ENCODE peak calls at places on chromosomes 6 and 20, in four cellular contexts. One of them, this sample, is unnamed.

GRCh38 chr6:15628499-15629131 is 34.2 kb downstream of the DTNBP1 start:
- DNase-seq in HCT116: no peak
- DNase-seq in ovary: no peak
- DNase-seq in gastrocnemius medialis: no peak
- DNase-seq in this sample: no peak

GRCh38 chr6:81792826-81793225 is 40.3 kb upstream of the TENT5A start:
- DNase-seq in HCT116: no peak
- DNase-seq in gastrocnemius medialis: no peak
- DNase-seq in ovary: no peak
- DNase-seq in this sample: no peak

GRCh38 chr6:2763345-2763841 is 1.8 kb upstream of the WRNIP1 start:
- DNase-seq in ovary: peak; percentile 60
- DNase-seq in gastrocnemius medialis: no peak
- DNase-seq in HCT116: no peak
- DNase-seq in this sample: peak; percentile 61

GRCh38 chr20:64203037-64203777 is 39.0 kb downstream of the MYT1 start:
- DNase-seq in ovary: no peak
- DNase-seq in HCT116: no peak
- DNase-seq in gastrocnemius medialis: no peak
- DNase-seq in this sample: no peak

GRCh38 chr20:9478801-9479200 is 35.6 kb upstream of the LAMP5 start:
- DNase-seq in ovary: no peak
- DNase-seq in HCT116: no peak
- DNase-seq in gastrocnemius medialis: no peak
- DNase-seq in this sample: no peak

GRCh38 chr6:133817460-133818047 is 71.4 kb upstream of the TCF21 start:
- DNase-seq in gastrocnemius medialis: no peak
- DNase-seq in ovary: peak; percentile 46
- DNase-seq in HCT116: peak; percentile 8
- DNase-seq in this sample: peak; percentile 33

GRCh38 chr20:1898496-1899168 is 3.4 kb downstream of the SIRPA start:
- DNase-seq in gastrocnemius medialis: no peak
- DNase-seq in ovary: no peak
- DNase-seq in HCT116: no peak
- DNase-seq in this sample: no peak

GRCh38 chr6:89270951-89271721 is 44.0 kb downstream of the GABRR2 start:
- DNase-seq in ovary: no peak
- DNase-seq in gastrocnemius medialis: no peak
- DNase-seq in HCT116: no peak
- DNase-seq in this sample: peak; percentile 45

GRCh38 chr6:68642977-68643376 is 7.9 kb downstream of the ADGRB3 start:
- DNase-seq in ovary: no peak
- DNase-seq in HCT116: no peak
- DNase-seq in gastrocnemius medialis: no peak
- DNase-seq in this sample: no peak

GRCh38 chr6:19325335-19325789 is 511.8 kb upstream of the ID4 start:
- DNase-seq in ovary: no peak
- DNase-seq in HCT116: no peak
- DNase-seq in gastrocnemius medialis: no peak
- DNase-seq in this sample: no peak

GRCh38 chr6:30184417-30185031 is 21.2 kb downstream of the TRIM15 start:
- DNase-seq in HCT116: no peak
- DNase-seq in gastrocnemius medialis: no peak
- DNase-seq in ovary: no peak
- DNase-seq in this sample: no peak

GRCh38 chr20:39534846-39535245 is 572.7 kb downstream of the DHX35 start:
- DNase-seq in gastrocnemius medialis: no peak
- DNase-seq in HCT116: no peak
- DNase-seq in ovary: no peak
- DNase-seq in this sample: no peak

GRCh38 chr6:122297010-122297409 is 102.4 kb upstream of the HSF2 start:
- DNase-seq in HCT116: no peak
- DNase-seq in ovary: no peak
- DNase-seq in gastrocnemius medialis: no peak
- DNase-seq in this sample: no peak

GRCh38 chr20:37387519-37388269 is 41.8 kb downstream of the SRC start:
- DNase-seq in gastrocnemius medialis: no peak
- DNase-seq in HCT116: no peak
- DNase-seq in ovary: no peak
- DNase-seq in this sample: peak; percentile 12

GRCh38 chr6:159444073-159444472 is 249.0 kb downstream of the SOD2 start:
- DNase-seq in ovary: no peak
- DNase-seq in gastrocnemius medialis: no peak
- DNase-seq in HCT116: no peak
- DNase-seq in this sample: no peak

GRCh38 chr6:56335733-56336132 is 88.4 kb upstream of the COL21A1 start:
- DNase-seq in HCT116: peak; percentile 59
- DNase-seq in gastrocnemius medialis: no peak
- DNase-seq in ovary: no peak
- DNase-seq in this sample: no peak

GRCh38 chr6:107641500-107641931 is 151.6 kb downstream of the SOBP start:
- DNase-seq in gastrocnemius medialis: no peak
- DNase-seq in ovary: no peak
- DNase-seq in HCT116: no peak
- DNase-seq in this sample: no peak

GRCh38 chr20:46018611-46019010 is 9.9 kb downstream of the MMP9 start:
- DNase-seq in ovary: no peak
- DNase-seq in HCT116: no peak
- DNase-seq in gastrocnemius medialis: no peak
- DNase-seq in this sample: no peak

GRCh38 chr6:11650297-11650696 is 112.7 kb downstream of the TMEM170B start:
- DNase-seq in ovary: no peak
- DNase-seq in gastrocnemius medialis: no peak
- DNase-seq in HCT116: no peak
- DNase-seq in this sample: peak; percentile 15

GRCh38 chr20:58721951-58722371 is 29.4 kb downstream of the NPEPL1 start:
- DNase-seq in HCT116: no peak
- DNase-seq in ovary: no peak
- DNase-seq in gastrocnemius medialis: peak; percentile 24
- DNase-seq in this sample: peak; percentile 64

GRCh38 chr6:64890609-64891008 is 816.4 kb downstream of the EYS start:
- DNase-seq in HCT116: no peak
- DNase-seq in ovary: no peak
- DNase-seq in gastrocnemius medialis: no peak
- DNase-seq in this sample: no peak

GRCh38 chr6:4909063-4909645 is 94.7 kb downstream of the RPP40 start:
- DNase-seq in gastrocnemius medialis: no peak
- DNase-seq in ovary: no peak
- DNase-seq in HCT116: no peak
- DNase-seq in this sample: no peak

GRCh38 chr6:12012566-12013367 is 655 bp downstream of the HIVEP1 start:
- DNase-seq in ovary: peak; percentile 74
- DNase-seq in gastrocnemius medialis: peak; percentile 36
- DNase-seq in HCT116: no peak
- DNase-seq in this sample: peak; percentile 74

GRCh38 chr6:30793521-30794194 is 49.3 kb upstream of the IER3 start:
- DNase-seq in gastrocnemius medialis: no peak
- DNase-seq in ovary: no peak
- DNase-seq in HCT116: no peak
- DNase-seq in this sample: no peak

GRCh38 chr20:31717478-31717946 is 5.2 kb downstream of the BCL2L1 start:
- DNase-seq in ovary: no peak
- DNase-seq in HCT116: no peak
- DNase-seq in gastrocnemius medialis: no peak
- DNase-seq in this sample: no peak

GRCh38 chr6:129031051-129031599 is 148.2 kb downstream of the LAMA2 start:
- DNase-seq in HCT116: no peak
- DNase-seq in gastrocnemius medialis: no peak
- DNase-seq in ovary: no peak
- DNase-seq in this sample: no peak

GRCh38 chr6:45724511-45724910 is 291.1 kb downstream of the CLIC5 start:
- DNase-seq in gastrocnemius medialis: no peak
- DNase-seq in HCT116: peak; percentile 26
- DNase-seq in ovary: peak; percentile 67
- DNase-seq in this sample: peak; percentile 65

GRCh38 chr6:19024737-19025136 is 637.6 kb downstream of the RNF144B start:
- DNase-seq in gastrocnemius medialis: no peak
- DNase-seq in ovary: no peak
- DNase-seq in HCT116: peak; percentile 54
- DNase-seq in this sample: peak; percentile 2

GRCh38 chr6:30042476-30042875 is 18.6 kb upstream of the POLR1H start:
- DNase-seq in HCT116: no peak
- DNase-seq in ovary: no peak
- DNase-seq in gastrocnemius medialis: no peak
- DNase-seq in this sample: no peak

GRCh38 chr20:36506253-36506652 is 35.1 kb upstream of the MYL9 start:
- DNase-seq in HCT116: no peak
- DNase-seq in ovary: peak; percentile 1
- DNase-seq in gastrocnemius medialis: no peak
- DNase-seq in this sample: no peak

GRCh38 chr6:95133578-95133977 is 443.8 kb upstream of the MANEA start:
- DNase-seq in gastrocnemius medialis: no peak
- DNase-seq in ovary: no peak
- DNase-seq in HCT116: peak; percentile 16
- DNase-seq in this sample: no peak

GRCh38 chr6:148037496-148037895 is 305.1 kb upstream of the SASH1 start:
- DNase-seq in ovary: no peak
- DNase-seq in gastrocnemius medialis: no peak
- DNase-seq in HCT116: no peak
- DNase-seq in this sample: no peak

GRCh38 chr20:19275038-19275629 is 62.7 kb downstream of the SLC24A3 start:
- DNase-seq in ovary: no peak
- DNase-seq in HCT116: no peak
- DNase-seq in gastrocnemius medialis: no peak
- DNase-seq in this sample: no peak

GRCh38 chr6:112470950-112471349 is 123.8 kb downstream of the RFPL4B start:
- DNase-seq in HCT116: no peak
- DNase-seq in ovary: no peak
- DNase-seq in gastrocnemius medialis: no peak
- DNase-seq in this sample: no peak

GRCh38 chr20:44176833-44177533 is 10.0 kb downstream of the JPH2 start:
- DNase-seq in HCT116: no peak
- DNase-seq in ovary: no peak
- DNase-seq in gastrocnemius medialis: peak; percentile 70
- DNase-seq in this sample: no peak
- H3K27ac ChIP-seq in HCT116: no peak overlapping the region
- H3K27ac ChIP-seq in ovary: no peak overlapping the region
- H3K27ac ChIP-seq in gastrocnemius medialis: peak overlapping the region; percentile 98
- H3K27ac ChIP-seq in this sample: no peak overlapping the region

GRCh38 chr6:868212-868611 is 175.3 kb upstream of the EXOC2 start:
- DNase-seq in gastrocnemius medialis: no peak
- DNase-seq in ovary: no peak
- DNase-seq in HCT116: no peak
- DNase-seq in this sample: no peak
- H3K27me3 ChIP-seq in gastrocnemius medialis: no peaks in the 10 kb centered on the region
- H3K27me3 ChIP-seq in ovary: no peaks in the 10 kb centered on the region
- H3K27me3 ChIP-seq in HCT116: no peaks in the 10 kb centered on the region
- H3K27me3 ChIP-seq in this sample: no peaks in the 10 kb centered on the region

DNA sequence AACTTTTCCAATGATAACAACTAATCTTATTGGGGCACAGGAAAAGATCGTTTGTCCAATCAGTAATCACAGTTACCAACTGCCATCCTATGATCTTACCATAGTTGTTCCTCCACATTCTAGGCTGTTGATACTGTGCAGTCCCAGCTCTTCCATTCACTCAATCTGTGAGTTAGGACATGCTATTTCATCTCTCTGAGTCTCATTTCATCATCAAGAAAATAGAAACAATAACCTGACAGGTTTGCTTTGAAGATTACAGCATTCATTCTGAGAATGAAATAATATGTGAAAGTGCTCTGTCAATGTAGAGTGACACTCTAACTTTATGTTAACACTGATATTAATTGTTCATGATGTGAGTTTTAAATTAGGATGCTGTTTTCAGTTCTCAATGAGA is 89.8 kb downstream of the KIF13A start:
- DNase-seq in HCT116: no peak
- DNase-seq in gastrocnemius medialis: no peak
- DNase-seq in ovary: no peak
- DNase-seq in this sample: no peak
- H3K27ac ChIP-seq in HCT116: no peak overlapping the region
- H3K27ac ChIP-seq in gastrocnemius medialis: no peak overlapping the region
- H3K27ac ChIP-seq in ovary: no peak overlapping the region
- H3K27ac ChIP-seq in this sample: no peak overlapping the region

GRCh38 chr6:136669299-136669699 is 119.1 kb upstream of the MAP7 start:
- DNase-seq in ovary: no peak
- DNase-seq in gastrocnemius medialis: no peak
- DNase-seq in HCT116: no peak
- DNase-seq in this sample: no peak
- H3K27me3 ChIP-seq in ovary: no peaks in the 10 kb centered on the region
- H3K27me3 ChIP-seq in gastrocnemius medialis: no peaks in the 10 kb centered on the region
- H3K27me3 ChIP-seq in HCT116: no peaks in the 10 kb centered on the region
- H3K27me3 ChIP-seq in this sample: no peaks in the 10 kb centered on the region

DNA sequence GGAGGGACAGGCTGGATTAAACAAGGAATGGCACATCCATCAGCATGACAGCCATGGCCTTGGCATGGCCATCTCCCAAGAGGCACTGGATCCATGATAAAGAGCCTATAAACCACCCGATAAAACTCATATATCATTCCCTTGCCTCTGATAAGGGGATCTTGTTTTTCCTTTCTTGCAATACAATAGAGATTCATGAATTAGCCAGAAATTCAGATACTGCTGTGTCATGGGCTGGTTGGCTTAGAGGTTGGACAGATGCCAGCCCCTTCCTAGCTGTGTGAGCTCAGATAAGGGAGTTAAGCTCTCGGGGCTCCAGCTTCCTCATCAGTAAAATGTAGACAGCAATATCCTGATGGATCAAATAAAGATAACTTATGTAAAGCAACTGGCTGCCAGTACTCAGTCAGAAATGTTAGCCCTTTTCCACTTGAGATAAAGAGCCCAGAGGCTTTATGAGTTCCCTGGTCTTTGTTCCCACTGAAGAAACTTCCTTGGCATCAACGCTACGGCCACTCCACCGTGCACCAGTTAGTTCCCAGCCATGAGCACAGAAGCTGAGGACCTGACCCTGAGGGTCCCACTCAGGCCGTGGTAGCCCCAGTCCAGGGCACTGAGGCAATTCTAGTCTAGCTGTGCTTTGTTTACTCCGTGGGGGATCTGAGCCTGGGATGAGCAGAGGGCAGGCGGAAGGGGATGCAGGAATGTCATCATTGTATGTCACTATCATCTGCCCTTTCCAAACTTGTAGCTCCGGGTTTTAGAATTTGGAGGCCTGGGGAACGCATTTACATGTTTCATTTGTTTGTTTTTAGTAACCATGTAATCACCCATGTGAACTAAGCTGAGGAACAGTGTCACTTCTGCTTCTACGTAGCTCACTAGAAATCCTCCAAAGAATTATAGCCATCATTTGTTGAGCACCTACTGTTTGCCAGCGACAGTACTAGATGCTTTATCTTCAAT is 67.2 kb upstream of the TBC1D7 start:
- DNase-seq in HCT116: no peak
- DNase-seq in ovary: peak; percentile 40
- DNase-seq in gastrocnemius medialis: no peak
- DNase-seq in this sample: peak; percentile 93
- H3K27ac ChIP-seq in HCT116: no peak overlapping the region
- H3K27ac ChIP-seq in ovary: no peak overlapping the region
- H3K27ac ChIP-seq in gastrocnemius medialis: peak overlapping the region; percentile 52
- H3K27ac ChIP-seq in this sample: no peak overlapping the region

DNA sequence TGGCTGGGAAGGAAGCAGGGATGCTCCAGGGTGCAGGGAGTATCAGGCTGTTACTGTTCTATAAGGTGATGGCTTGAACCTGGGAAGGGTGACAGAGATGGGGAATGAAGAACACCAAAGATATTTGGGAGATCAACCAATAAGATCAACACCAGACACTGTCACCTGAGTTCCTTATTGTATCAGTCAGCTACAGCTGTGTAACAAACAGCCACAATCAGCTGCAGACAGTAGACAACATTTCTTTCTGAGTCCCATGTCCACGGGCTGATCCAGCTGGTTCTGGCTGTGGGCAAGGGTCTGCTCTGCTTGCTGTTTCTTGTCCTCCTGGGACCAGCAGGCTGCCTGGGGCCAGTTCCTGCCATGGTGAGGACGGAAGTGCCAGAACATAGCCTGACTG is 31.3 kb upstream of the SLCO4A1 start:
- DNase-seq in HCT116: no peak
- DNase-seq in ovary: no peak
- DNase-seq in gastrocnemius medialis: no peak
- DNase-seq in this sample: no peak
- H3K27me3 ChIP-seq in HCT116: no peaks in the 10 kb centered on the region
- H3K27me3 ChIP-seq in ovary: no peaks in the 10 kb centered on the region
- H3K27me3 ChIP-seq in gastrocnemius medialis: peaks cover 30% of the 10 kb centered on the region
- H3K27me3 ChIP-seq in this sample: no peaks in the 10 kb centered on the region

This sample was measured in adrenal gland.